ENCODE peak calls at places on chromosomes 16 and 17, in six cellular contexts. One of them, this sample, is unnamed.

GRCh38 chr16:68360547-68360946 is 49.7 kb downstream of the PRMT7 start:
- DNase-seq in M059J: no peak
- DNase-seq in kidney tubule cell: no peak
- DNase-seq in T-helper 2 cell: no peak
- DNase-seq in AG20443: no peak
- DNase-seq in CD8-positive, alpha-beta T cell: no peak
- DNase-seq in this sample: no peak

GRCh38 chr16:79253100-79253631 is 347.4 kb downstream of the MAF start:
- DNase-seq in T-helper 2 cell: no peak
- DNase-seq in M059J: no peak
- DNase-seq in CD8-positive, alpha-beta T cell: no peak
- DNase-seq in AG20443: no peak
- DNase-seq in kidney tubule cell: no peak
- DNase-seq in this sample: no peak

GRCh38 chr17:72465191-72466024 is 344.6 kb downstream of the SOX9 start:
- DNase-seq in AG20443: no peak
- DNase-seq in kidney tubule cell: peak
- DNase-seq in M059J: peak
- DNase-seq in T-helper 2 cell: no peak
- DNase-seq in CD8-positive, alpha-beta T cell: no peak
- DNase-seq in this sample: peak

GRCh38 chr17:31134526-31134925 is 39.7 kb downstream of the NF1 start:
- DNase-seq in CD8-positive, alpha-beta T cell: no peak
- DNase-seq in T-helper 2 cell: no peak
- DNase-seq in kidney tubule cell: no peak
- DNase-seq in M059J: no peak
- DNase-seq in AG20443: no peak
- DNase-seq in this sample: no peak

GRCh38 chr17:39663688-39664580 is 1.2 kb upstream of the TCAP start:
- DNase-seq in M059J: no peak
- DNase-seq in kidney tubule cell: peak
- DNase-seq in CD8-positive, alpha-beta T cell: no peak
- DNase-seq in AG20443: peak
- DNase-seq in T-helper 2 cell: no peak
- DNase-seq in this sample: peak

GRCh38 chr17:73551756-73552155 is 92.5 kb downstream of the SDK2 start:
- DNase-seq in kidney tubule cell: no peak
- DNase-seq in CD8-positive, alpha-beta T cell: no peak
- DNase-seq in AG20443: peak
- DNase-seq in M059J: no peak
- DNase-seq in T-helper 2 cell: no peak
- DNase-seq in this sample: no peak

GRCh38 chr17:3888343-3889171 is 4.3 kb downstream of the CAMKK1 start:
- DNase-seq in AG20443: peak
- DNase-seq in CD8-positive, alpha-beta T cell: no peak
- DNase-seq in M059J: peak
- DNase-seq in kidney tubule cell: peak
- DNase-seq in T-helper 2 cell: no peak
- DNase-seq in this sample: peak

GRCh38 chr16:964696-965395 is 5.9 kb downstream of the LMF1 start:
- DNase-seq in M059J: peak
- DNase-seq in AG20443: no peak
- DNase-seq in kidney tubule cell: no peak
- DNase-seq in CD8-positive, alpha-beta T cell: no peak
- DNase-seq in T-helper 2 cell: peak
- DNase-seq in this sample: no peak

GRCh38 chr17:79624658-79625478 is 14.0 kb upstream of the RBFOX3 start:
- DNase-seq in M059J: no peak
- DNase-seq in CD8-positive, alpha-beta T cell: no peak
- DNase-seq in T-helper 2 cell: no peak
- DNase-seq in kidney tubule cell: no peak
- DNase-seq in AG20443: no peak
- DNase-seq in this sample: peak

GRCh38 chr17:80513892-80514291 is 30.7 kb upstream of the RPTOR start:
- DNase-seq in T-helper 2 cell: no peak
- DNase-seq in M059J: peak
- DNase-seq in CD8-positive, alpha-beta T cell: no peak
- DNase-seq in kidney tubule cell: no peak
- DNase-seq in AG20443: peak
- DNase-seq in this sample: peak

This sample was measured in AG08396.